ENCODE peak calls at places on chromosome 5, in nine cellular contexts. I, Z, B, L, H, V, Y, C and D are unnamed samples. For H3K4me1, the result is how much of the 10 kb centered on the place peaks cover.

GRCh38 chr5:81849769-81850367 is 99.0 kb upstream of the SSBP2 start:
- DNase-seq in I (no peak), Z (no peak), B (no peak), L (no peak), H (no peak), V (no peak), Y (no peak), C (peak), D (no peak)

GRCh38 chr5:172429201-172429940 is 25.0 kb downstream of the SH3PXD2B start:
- DNase-seq in I (no peak), Z (peak), B (peak), L (peak), H (no peak), V (no peak), Y (no peak), C (no peak), D (no peak)

GRCh38 chr5:72816297-72817075 is at the start of gene TNPO1:
- DNase-seq in I (peak), Z (peak), B (peak), L (peak), H (peak), V (peak), Y (peak), C (peak), D (peak)

GRCh38 chr5:66960373-66961137 is 236.0 kb downstream of the CD180 start:
- DNase-seq in I (peak), Z (peak), B (no peak), L (no peak), H (peak), V (no peak), Y (no peak), C (peak), D (no peak)

GRCh38 chr5:133746834-133747233 is 134.5 kb upstream of the FSTL4 start:
- DNase-seq in I (no peak), Z (no peak), B (no peak), L (no peak), H (peak), V (no peak), Y (peak), C (no peak), D (no peak)

GRCh38 chr5:138488481-138488945 is 23.2 kb downstream of the EGR1 start:
- DNase-seq in I (no peak), Z (peak), B (no peak), L (no peak), H (no peak), V (no peak), Y (no peak), C (no peak), D (no peak)

GRCh38 chr5:41336471-41336870 is 123.1 kb upstream of the C6 start:
- DNase-seq in I (no peak), Z (no peak), B (no peak), L (no peak), H (no peak), V (no peak), Y (no peak), C (no peak), D (no peak)

GRCh38 chr5:147538232-147538631 is 28.4 kb upstream of the DPYSL3 start:
- DNase-seq in I (no peak), Z (no peak), B (no peak), L (no peak), H (no peak), V (no peak), Y (no peak), C (no peak), D (no peak)

GRCh38 chr5:139733698-139734491 is 61.7 kb upstream of the PSD2 start:
- DNase-seq in I (peak), Z (no peak), B (no peak), L (no peak), H (peak), V (no peak), Y (no peak), C (peak), D (no peak)

GRCh38 chr5:39616131-39616530 is 191.4 kb upstream of the DAB2 start:
- DNase-seq in I (no peak), Z (no peak), B (no peak), L (no peak), H (no peak), V (no peak), Y (no peak), C (peak), D (no peak)

GRCh38 chr5:176362098-176362442 is 506 bp upstream of the KIAA1191 start:
- DNase-seq in I (no peak), Z (no peak), B (no peak), L (no peak), H (no peak), V (no peak), Y (no peak), C (no peak), D (no peak)
- H3K27ac ChIP-seq in I (no peak), Z (peak), B (no peak), L (peak), H (no peak), V (peak), Y (no peak), C (peak), D (peak)

DNA sequence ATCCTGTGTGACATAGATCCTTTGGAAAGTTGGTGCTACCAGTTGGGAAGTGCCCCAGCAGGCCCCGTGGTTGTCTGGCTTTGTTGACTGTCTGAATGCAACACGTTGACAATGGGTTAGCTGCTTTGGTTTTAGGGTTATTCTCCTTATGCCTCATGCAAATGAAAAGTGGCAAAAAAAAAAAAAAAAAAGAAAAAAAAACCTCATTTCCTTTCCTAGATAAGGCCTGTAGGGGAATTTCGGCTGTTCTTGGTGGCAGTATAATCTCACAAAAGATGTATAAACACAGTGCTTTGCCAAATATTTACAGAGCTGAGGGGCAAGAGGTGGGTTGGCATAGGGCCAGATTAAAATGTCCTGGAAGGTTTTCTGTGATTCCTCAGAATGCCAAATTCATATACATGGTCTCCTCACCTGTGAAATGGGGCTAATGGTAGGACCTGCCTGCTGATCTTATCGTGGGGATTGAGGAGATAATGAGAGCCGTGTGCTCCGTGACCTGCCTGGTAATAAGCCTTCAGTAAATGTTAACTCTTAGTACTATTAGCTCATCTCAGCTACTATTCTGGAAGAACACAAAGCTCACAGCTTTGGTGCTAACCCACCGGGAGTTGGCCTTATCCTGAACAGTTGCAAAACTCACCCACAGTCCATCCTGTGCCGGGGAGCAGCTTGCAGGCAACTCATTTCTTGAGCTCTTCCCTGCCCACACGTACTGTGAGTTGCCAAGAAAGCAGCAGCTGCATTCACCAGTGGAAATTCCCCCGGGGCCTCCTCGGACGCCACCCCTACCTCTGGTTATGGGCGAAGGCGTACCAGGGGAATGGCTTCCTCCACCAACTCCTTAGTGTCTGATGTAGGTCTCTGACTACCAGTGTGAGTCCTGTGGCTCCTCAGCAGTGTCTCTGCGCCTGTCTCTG is 220.3 kb downstream of the NR3C1 start:
- DNase-seq in I (no peak), Z (peak), B (peak), L (no peak), H (peak), V (peak), Y (no peak), C (peak), D (peak)
- TF ChIP-seq POLR2A in I (no peak), Z (no peak), B (no peak), L (no peak), H (no peak), V (no peak), Y (no peak), C (no peak), D (no peak)

DNA sequence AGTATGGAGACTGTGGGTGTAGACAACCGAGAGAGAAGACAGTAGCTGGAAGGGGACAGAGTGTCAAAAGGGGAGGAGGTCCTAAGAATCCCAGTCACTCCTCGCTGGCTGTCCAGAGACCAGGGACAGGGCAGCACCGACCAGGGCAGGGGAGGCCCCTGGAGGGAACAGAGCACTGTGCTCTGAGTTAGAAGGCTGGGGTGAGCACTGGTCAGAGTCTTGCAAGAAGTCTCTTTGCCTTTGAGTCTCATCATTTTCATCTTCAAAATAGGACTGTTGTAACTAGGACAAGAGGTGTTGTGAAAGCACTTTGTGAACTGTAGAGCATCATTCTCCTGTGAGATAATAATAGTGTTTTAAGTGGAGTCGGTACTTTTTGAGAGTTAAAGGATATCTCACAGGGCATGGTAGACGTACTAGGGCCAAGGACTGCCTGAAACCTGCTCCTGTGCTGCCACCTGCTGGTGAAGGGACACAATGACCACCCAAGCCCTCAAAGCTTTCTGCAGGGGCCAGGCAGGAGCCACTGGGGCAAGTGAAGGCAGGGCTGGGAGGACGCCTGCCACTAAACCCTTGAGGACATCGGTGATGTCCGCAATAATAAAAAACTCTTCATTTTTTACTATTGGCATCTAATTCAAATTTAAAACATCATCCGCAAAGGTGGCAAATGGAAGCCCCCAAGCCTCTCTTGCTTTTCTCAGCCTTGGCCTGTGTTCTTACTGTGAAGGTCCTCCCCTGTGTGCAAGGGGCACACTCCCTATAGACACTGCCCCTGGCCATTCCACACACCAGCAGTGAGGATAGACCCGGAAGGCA is 28.2 kb downstream of the SLC6A7 start:
- DNase-seq in I (peak), Z (peak), B (peak), L (peak), H (peak), V (peak), Y (peak), C (peak), D (peak)
- H3K4me1 ChIP-seq in I (under half), Z (under half), B (under half), L (under half), H (under half), V (under half), Y (under half), C (under half), D (under half)

DNA sequence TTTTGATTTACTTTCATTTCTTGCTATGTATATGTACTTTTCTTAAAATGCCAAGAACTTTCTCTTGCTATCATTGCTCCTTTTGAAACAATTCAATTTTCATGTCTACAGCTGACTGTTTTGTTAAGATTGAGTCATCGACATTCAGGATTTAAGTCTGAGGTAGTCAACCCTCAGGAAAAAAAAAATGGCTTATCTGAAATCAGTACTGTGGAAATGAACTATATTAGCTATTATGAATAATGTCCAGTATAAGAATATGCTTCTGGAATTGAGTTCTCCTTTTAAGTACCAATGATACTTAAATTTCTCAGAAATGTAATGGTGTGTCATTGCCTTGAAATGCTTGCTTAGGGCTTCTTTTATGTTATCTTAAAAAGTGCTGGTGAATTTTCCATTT is 37.9 kb downstream of the TNFAIP8 start:
- DNase-seq in I (no peak), Z (peak), B (no peak), L (no peak), H (no peak), V (no peak), Y (no peak), C (no peak), D (no peak)
- H3K27ac ChIP-seq in I (no peak), Z (no peak), B (no peak), L (no peak), H (no peak), V (no peak), Y (no peak), C (no peak), D (no peak)

GRCh38 chr5:78640622-78641021 is 8.0 kb downstream of the LHFPL2 start:
- DNase-seq in I (no peak), Z (peak), B (no peak), L (no peak), H (peak), V (no peak), Y (no peak), C (no peak), D (no peak)

GRCh38 chr5:78638423-78638822 is 10.1 kb downstream of the LHFPL2 start:
- DNase-seq in I (peak), Z (peak), B (peak), L (peak), H (peak), V (peak), Y (no peak), C (peak), D (peak)

GRCh38 chr5:78637468-78637867 is 11.1 kb downstream of the LHFPL2 start:
- DNase-seq in I (no peak), Z (no peak), B (no peak), L (no peak), H (no peak), V (no peak), Y (no peak), C (no peak), D (no peak)

GRCh38 chr5:78639811-78640210 is 8.8 kb downstream of the LHFPL2 start:
- DNase-seq in I (no peak), Z (no peak), B (no peak), L (no peak), H (no peak), V (no peak), Y (no peak), C (no peak), D (no peak)

DNA sequence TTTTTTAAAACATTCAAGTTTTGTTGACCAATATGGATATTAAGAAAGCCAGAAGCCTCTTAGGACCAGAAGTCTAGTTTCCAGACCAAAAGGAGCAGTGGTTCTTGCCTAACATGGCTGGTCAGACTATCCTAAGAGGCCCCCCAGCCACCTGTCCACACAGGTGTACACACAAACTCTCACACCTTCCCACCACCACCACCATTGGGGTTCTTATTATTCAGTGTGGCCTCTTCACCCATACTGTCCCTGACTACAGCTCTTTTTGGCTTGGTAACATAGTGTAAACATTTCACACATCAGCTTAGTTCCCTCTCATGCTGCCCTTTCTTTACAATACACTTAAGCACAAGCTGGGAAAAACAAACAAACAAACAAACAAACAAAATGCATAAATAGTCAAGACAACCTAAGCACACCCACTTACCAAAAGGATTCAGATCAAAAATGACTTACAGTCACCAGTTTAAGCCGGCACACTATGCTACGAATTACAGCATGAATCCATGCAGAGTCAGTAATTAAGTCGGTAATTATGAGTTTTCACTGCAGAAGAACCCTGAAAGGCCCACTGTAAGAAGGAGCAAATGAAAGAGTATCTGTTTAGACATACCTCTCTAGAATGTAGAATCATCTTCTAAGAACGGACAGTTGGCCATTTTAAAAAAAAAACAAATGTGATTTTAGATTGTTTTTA is 9.5 kb downstream of the LHFPL2 start:
- DNase-seq in I (no peak), Z (no peak), B (no peak), L (no peak), H (no peak), V (no peak), Y (no peak), C (no peak), D (no peak)
- TF ChIP-seq POLR2A in I (no peak), Z (peak), B (no peak), L (no peak), H (no peak), V (no peak), Y (no peak), C (no peak), D (no peak)

DNA sequence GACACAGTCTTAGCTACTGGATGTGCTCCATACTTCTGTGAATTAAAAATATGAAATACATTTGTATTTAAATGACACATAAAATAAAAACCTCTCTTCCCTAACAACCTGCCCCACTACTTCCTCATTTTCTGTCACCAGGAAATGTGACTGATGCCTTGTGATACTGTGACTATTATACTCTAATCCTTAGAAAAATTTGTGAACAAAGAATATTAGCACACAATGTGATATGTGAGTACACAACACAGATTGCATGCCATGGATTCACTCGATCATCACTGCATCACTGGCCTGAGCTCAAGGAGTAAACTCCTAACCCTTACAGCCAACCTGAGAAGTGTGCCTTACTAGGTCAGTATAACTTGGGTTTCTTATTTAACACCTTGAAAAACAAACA is 281.0 kb downstream of the EFNA5 start:
- DNase-seq in I (no peak), Z (no peak), B (no peak), L (no peak), H (no peak), V (no peak), Y (no peak), C (no peak), D (no peak)
- H3K4me1 ChIP-seq in I (under half), Z (under half), B (under half), L (under half), H (under half), V (under half), Y (under half), C (under half), D (under half)

GRCh38 chr5:132496631-132497487 is 6.3 kb upstream of the IRF1 start:
- DNase-seq in I (peak), Z (peak), B (peak), L (peak), H (peak), V (peak), Y (no peak), C (peak), D (peak)
- H3K27ac ChIP-seq in I (peak), Z (peak), B (peak), L (peak), H (peak), V (peak), Y (peak), C (peak), D (peak)

GRCh38 chr5:59354811-59355210 is 538.7 kb downstream of the PDE4D start:
- DNase-seq in I (no peak), Z (no peak), B (no peak), L (no peak), H (no peak), V (no peak), Y (no peak), C (no peak), D (no peak)
- TF ChIP-seq POLR2A in I (no peak), Z (no peak), B (no peak), L (no peak), H (no peak), V (no peak), Y (no peak), C (no peak), D (no peak)